ENCODE peak calls at places on chromosomes 12 and 14, in ten cellular contexts. A, X, O, I, N, Y, G, B, F and H are unnamed samples.

GRCh38 chr14:22190411-22191191 is 398.4 kb downstream of the DAD1 start:
- DNase-seq in A (no peak), X (no peak), O (no peak), I (no peak), N (no peak), Y (no peak), G (no peak), B (no peak), F (no peak), H (no peak)

GRCh38 chr12:120089796-120090195 is 26.8 kb downstream of the RAB35 start:
- DNase-seq in A (no peak), X (no peak), O (no peak), I (no peak), N (no peak), Y (no peak), G (no peak), B (no peak), F (no peak), H (no peak)

GRCh38 chr12:52907092-52907810 is 2.4 kb upstream of the KRT8 start:
- DNase-seq in A (peak), X (peak), O (no peak), I (peak), N (peak), Y (peak), G (peak), B (peak), F (peak), H (no peak)

GRCh38 chr14:24430143-24430681 is 458 bp downstream of the KHNYN start:
- DNase-seq in A (peak), X (peak), O (no peak), I (peak), N (peak), Y (peak), G (peak), B (peak), F (peak), H (peak)

GRCh38 chr14:64654072-64654899 is 49.9 kb upstream of the PLEKHG3 start:
- DNase-seq in A (peak), X (peak), O (no peak), I (no peak), N (peak), Y (no peak), G (no peak), B (no peak), F (peak), H (no peak)

GRCh38 chr12:3655331-3655900 is 97.5 kb downstream of the CRACR2A start:
- DNase-seq in A (no peak), X (peak), O (no peak), I (no peak), N (peak), Y (no peak), G (no peak), B (no peak), F (peak), H (no peak)

GRCh38 chr12:10385181-10385613 is 4.6 kb downstream of the KLRK1 start:
- DNase-seq in A (no peak), X (peak), O (no peak), I (no peak), N (no peak), Y (no peak), G (no peak), B (no peak), F (no peak), H (no peak)

GRCh38 chr14:104181761-104182530 is 43.6 kb downstream of the KIF26A start:
- DNase-seq in A (no peak), X (no peak), O (peak), I (no peak), N (no peak), Y (no peak), G (no peak), B (no peak), F (no peak), H (no peak)

GRCh38 chr12:16281157-16281556 is 3.7 kb upstream of the SLC15A5 start:
- DNase-seq in A (no peak), X (peak), O (no peak), I (no peak), N (no peak), Y (no peak), G (no peak), B (peak), F (no peak), H (no peak)

GRCh38 chr14:77007975-77008421 is 20.5 kb downstream of the IRF2BPL start:
- DNase-seq in A (peak), X (no peak), O (no peak), I (no peak), N (no peak), Y (peak), G (peak), B (no peak), F (peak), H (no peak)

GRCh38 chr14:95200404-95200803 is 43.1 kb upstream of the DICER1 start:
- DNase-seq in A (peak), X (no peak), O (no peak), I (no peak), N (no peak), Y (no peak), G (no peak), B (no peak), F (no peak), H (no peak)

GRCh38 chr14:84670801-84671200 is 859.1 kb upstream of the FLRT2 start:
- DNase-seq in A (no peak), X (no peak), O (no peak), I (no peak), N (no peak), Y (no peak), G (no peak), B (no peak), F (no peak), H (no peak)

GRCh38 chr12:65490193-65490592 is 211.7 kb downstream of the MSRB3 start:
- DNase-seq in A (no peak), X (no peak), O (no peak), I (no peak), N (peak), Y (no peak), G (no peak), B (no peak), F (no peak), H (no peak)

GRCh38 chr14:20690848-20691640 is 2.5 kb downstream of the ANG start:
- DNase-seq in A (peak), X (peak), O (peak), I (no peak), N (peak), Y (peak), G (peak), B (peak), F (peak), H (no peak)

GRCh38 chr14:45810152-45810872 is 557.3 kb upstream of the MIS18BP1 start:
- DNase-seq in A (no peak), X (no peak), O (no peak), I (no peak), N (no peak), Y (no peak), G (no peak), B (no peak), F (peak), H (no peak)

GRCh38 chr12:94560416-94561221 is 89.7 kb downstream of the TMCC3 start:
- DNase-seq in A (no peak), X (no peak), O (peak), I (no peak), N (peak), Y (no peak), G (no peak), B (peak), F (peak), H (peak)

GRCh38 chr12:9928607-9929006 is 3.6 kb downstream of the CLEC2A start:
- DNase-seq in A (no peak), X (no peak), O (no peak), I (no peak), N (no peak), Y (no peak), G (no peak), B (no peak), F (no peak), H (no peak)

GRCh38 chr14:96189288-96189711 is 15.3 kb upstream of the BDKRB2 start:
- DNase-seq in A (no peak), X (no peak), O (no peak), I (no peak), N (no peak), Y (no peak), G (no peak), B (no peak), F (no peak), H (no peak)

GRCh38 chr14:65179918-65180724 is 77.8 kb upstream of the MAX start:
- DNase-seq in A (peak), X (peak), O (peak), I (peak), N (peak), Y (no peak), G (peak), B (peak), F (no peak), H (peak)

GRCh38 chr12:101186291-101186690 is 23.7 kb downstream of the SLC5A8 start:
- DNase-seq in A (no peak), X (no peak), O (no peak), I (no peak), N (no peak), Y (no peak), G (no peak), B (no peak), F (peak), H (no peak)

GRCh38 chr14:103495854-103496253 is 26.8 kb downstream of the CKB start:
- DNase-seq in A (no peak), X (no peak), O (no peak), I (peak), N (no peak), Y (no peak), G (no peak), B (peak), F (no peak), H (no peak)

GRCh38 chr12:42510823-42511222 is 78.7 kb downstream of the PRICKLE1 start:
- DNase-seq in A (no peak), X (no peak), O (no peak), I (no peak), N (no peak), Y (no peak), G (no peak), B (no peak), F (no peak), H (no peak)

GRCh38 chr12:91367234-91367849 is 184.7 kb upstream of the DCN start:
- DNase-seq in A (no peak), X (peak), O (peak), I (no peak), N (peak), Y (no peak), G (no peak), B (no peak), F (peak), H (no peak)

GRCh38 chr12:65834146-65834935 is 10.1 kb downstream of the HMGA2 start:
- DNase-seq in A (no peak), X (no peak), O (no peak), I (no peak), N (no peak), Y (no peak), G (no peak), B (no peak), F (no peak), H (no peak)

GRCh38 chr12:6292606-6293005 is 17.9 kb upstream of the PLEKHG6 start:
- DNase-seq in A (no peak), X (peak), O (no peak), I (no peak), N (no peak), Y (no peak), G (no peak), B (no peak), F (no peak), H (no peak)

GRCh38 chr12:2633176-2633824 is 161.5 kb upstream of the FKBP4 start:
- DNase-seq in A (no peak), X (no peak), O (no peak), I (no peak), N (no peak), Y (no peak), G (no peak), B (no peak), F (no peak), H (no peak)

GRCh38 chr12:53676715-53677611 is 1.1 kb upstream of the ATP5MC2 start:
- DNase-seq in A (peak), X (no peak), O (no peak), I (peak), N (peak), Y (peak), G (peak), B (peak), F (no peak), H (peak)

GRCh38 chr14:26729851-26730250 is 132.0 kb upstream of the NOVA1 start:
- DNase-seq in A (no peak), X (no peak), O (no peak), I (no peak), N (no peak), Y (no peak), G (no peak), B (no peak), F (no peak), H (no peak)

GRCh38 chr14:77593501-77593911 is 22.9 kb downstream of the SPTLC2 start:
- DNase-seq in A (no peak), X (no peak), O (no peak), I (no peak), N (peak), Y (no peak), G (no peak), B (no peak), F (peak), H (no peak)

GRCh38 chr14:57747036-57747435 is 118.9 kb downstream of the SLC35F4 start:
- DNase-seq in A (peak), X (peak), O (peak), I (no peak), N (peak), Y (no peak), G (no peak), B (no peak), F (no peak), H (no peak)

GRCh38 chr12:45214739-45215418 is 1.0 kb upstream of the ANO6 start:
- DNase-seq in A (peak), X (no peak), O (no peak), I (no peak), N (peak), Y (no peak), G (peak), B (no peak), F (no peak), H (peak)

GRCh38 chr12:16407332-16407731 is 59.9 kb downstream of the MGST1 start:
- DNase-seq in A (peak), X (no peak), O (no peak), I (no peak), N (no peak), Y (no peak), G (no peak), B (no peak), F (peak), H (no peak)

GRCh38 chr12:108580531-108580930 is 17.4 kb downstream of the TMEM119 start:
- DNase-seq in A (peak), X (no peak), O (no peak), I (no peak), N (no peak), Y (no peak), G (peak), B (no peak), F (no peak), H (no peak)

GRCh38 chr14:33780035-33780434 is 170.8 kb downstream of the EGLN3 start:
- DNase-seq in A (no peak), X (no peak), O (no peak), I (no peak), N (no peak), Y (no peak), G (no peak), B (no peak), F (no peak), H (no peak)

GRCh38 chr12:109621271-109621671 is 47.7 kb downstream of the MVK start:
- DNase-seq in A (no peak), X (no peak), O (no peak), I (no peak), N (no peak), Y (no peak), G (no peak), B (no peak), F (no peak), H (no peak)

GRCh38 chr12:122979908-122980191 is 631 bp upstream of the ARL6IP4 start:
- DNase-seq in A (no peak), X (no peak), O (no peak), I (no peak), N (no peak), Y (no peak), G (no peak), B (no peak), F (no peak), H (no peak)

GRCh38 chr12:122981036-122981471 is 573 bp downstream of the ARL6IP4 start:
- DNase-seq in A (no peak), X (no peak), O (no peak), I (peak), N (peak), Y (no peak), G (no peak), B (no peak), F (peak), H (peak)

GRCh38 chr12:122979001-122979907 is 1.2 kb upstream of the ARL6IP4 start:
- DNase-seq in A (no peak), X (no peak), O (no peak), I (peak), N (no peak), Y (no peak), G (peak), B (no peak), F (no peak), H (no peak)

GRCh38 chr12:122981587-122982493 is 1.4 kb downstream of the ARL6IP4 start:
- DNase-seq in A (no peak), X (no peak), O (no peak), I (peak), N (no peak), Y (no peak), G (no peak), B (no peak), F (no peak), H (no peak)

GRCh38 chr12:122980192-122981035 is at the start of gene ARL6IP4:
- DNase-seq in A (peak), X (peak), O (no peak), I (peak), N (peak), Y (peak), G (peak), B (peak), F (peak), H (peak)
- TF ChIP-seq POLR2A in A (peak), X (peak), O (no peak), I (no peak), N (peak), Y (no peak), G (peak), B (peak), F (peak), H (peak)

GRCh38 chr12:92949466-92949865 is 20.4 kb upstream of the EEA1 start:
- DNase-seq in A (no peak), X (no peak), O (no peak), I (no peak), N (no peak), Y (no peak), G (no peak), B (no peak), F (no peak), H (no peak)

GRCh38 chr12:92951006-92951405 is 21.9 kb upstream of the EEA1 start:
- DNase-seq in A (no peak), X (no peak), O (no peak), I (no peak), N (no peak), Y (no peak), G (no peak), B (no peak), F (no peak), H (no peak)

GRCh38 chr12:92953747-92954146 is 24.7 kb upstream of the EEA1 start:
- DNase-seq in A (no peak), X (no peak), O (no peak), I (no peak), N (no peak), Y (no peak), G (no peak), B (no peak), F (peak), H (no peak)

GRCh38 chr12:92950011-92950410 is 20.9 kb upstream of the EEA1 start:
- DNase-seq in A (no peak), X (no peak), O (no peak), I (no peak), N (no peak), Y (no peak), G (no peak), B (no peak), F (no peak), H (no peak)

DNA sequence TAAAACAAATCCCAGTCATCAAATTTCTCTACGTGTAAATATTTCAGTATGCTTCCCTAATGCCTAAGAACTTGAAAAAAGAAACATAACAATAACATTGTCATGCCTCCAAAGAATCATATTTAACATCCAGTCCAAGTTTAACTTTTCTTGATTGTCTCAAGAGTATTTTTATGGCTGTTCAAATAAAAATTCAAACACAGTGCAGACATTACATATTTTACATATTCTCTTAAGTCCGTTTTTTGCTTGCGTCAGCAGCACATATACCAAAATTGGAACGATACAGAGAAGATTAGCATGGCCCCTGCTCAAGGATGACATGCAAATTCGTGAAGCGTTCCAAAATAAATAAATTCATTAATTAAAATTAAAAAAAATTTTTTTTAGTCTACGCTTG is 23.3 kb upstream of the EEA1 start:
- DNase-seq in A (no peak), X (no peak), O (no peak), I (no peak), N (no peak), Y (no peak), G (no peak), B (no peak), F (no peak), H (no peak)
- TF ChIP-seq CTCF in A (no peak), X (no peak), O (no peak), I (no peak), N (no peak), Y (no peak), G (no peak), B (no peak), F (no peak), H (no peak)

GRCh38 chr14:102080183-102081080 is 6.4 kb downstream of the HSP90AA1 start:
- DNase-seq in A (no peak), X (no peak), O (no peak), I (no peak), N (no peak), Y (no peak), G (no peak), B (no peak), F (no peak), H (no peak)
- TF ChIP-seq POLR2A in A (no peak), X (no peak), O (no peak), I (no peak), N (no peak), Y (no peak), G (no peak), B (no peak), F (no peak), H (no peak)

GRCh38 chr12:27015730-27016076 is 1.5 kb upstream of the TM7SF3 start:
- DNase-seq in A (no peak), X (peak), O (peak), I (no peak), N (peak), Y (no peak), G (no peak), B (no peak), F (peak), H (no peak)
- TF ChIP-seq CTCF in A (peak), X (peak), O (peak), I (peak), N (peak), Y (peak), G (peak), B (peak), F (peak), H (no peak)

GRCh38 chr14:74510955-74511354 is 17.4 kb downstream of the ISCA2 start:
- DNase-seq in A (no peak), X (peak), O (no peak), I (peak), N (peak), Y (no peak), G (no peak), B (no peak), F (no peak), H (no peak)

GRCh38 chr14:74510211-74510931 is 16.8 kb downstream of the ISCA2 start:
- DNase-seq in A (no peak), X (no peak), O (no peak), I (peak), N (no peak), Y (no peak), G (peak), B (no peak), F (no peak), H (peak)

GRCh38 chr14:74508292-74508731 is 14.7 kb downstream of the ISCA2 start:
- DNase-seq in A (no peak), X (peak), O (no peak), I (no peak), N (no peak), Y (no peak), G (no peak), B (peak), F (peak), H (peak)

GRCh38 chr14:74508844-74509428 is 15.4 kb downstream of the ISCA2 start:
- DNase-seq in A (no peak), X (no peak), O (no peak), I (no peak), N (no peak), Y (no peak), G (no peak), B (peak), F (no peak), H (no peak)

DNA sequence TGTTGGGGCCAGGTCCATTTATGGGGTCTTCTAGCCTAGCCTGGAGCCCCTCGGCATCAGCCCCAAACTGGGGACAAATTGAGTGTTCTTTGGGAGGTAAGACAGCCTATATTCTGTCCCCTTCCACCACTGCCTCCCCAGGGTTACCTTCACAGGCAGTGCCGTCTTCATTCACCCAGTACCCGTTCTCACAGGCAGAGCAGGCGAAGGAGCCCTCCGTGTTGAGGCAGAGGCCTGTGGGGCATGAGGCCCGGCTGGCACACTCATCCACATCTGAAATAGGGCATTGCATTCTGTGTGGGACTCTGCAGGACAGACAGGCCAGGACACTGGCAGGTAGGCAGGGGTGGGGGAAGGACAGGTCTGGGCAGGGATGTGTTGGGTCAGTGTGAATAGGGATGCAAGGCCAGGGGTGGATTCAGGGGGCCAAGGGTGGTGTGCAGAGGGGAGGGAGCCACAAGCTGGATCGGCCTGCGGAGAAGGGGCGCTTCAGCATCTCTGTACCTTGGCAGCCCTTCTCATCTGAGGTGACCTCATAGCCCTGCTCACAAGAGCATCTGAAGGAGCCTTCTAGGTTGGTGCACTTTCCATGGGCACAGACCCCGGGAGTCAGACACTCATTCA is 16.1 kb downstream of the ISCA2 start:
- DNase-seq in A (no peak), X (no peak), O (no peak), I (peak), N (no peak), Y (no peak), G (peak), B (no peak), F (no peak), H (no peak)
- TF ChIP-seq POLR2A in A (no peak), X (no peak), O (no peak), I (no peak), N (no peak), Y (no peak), G (no peak), B (no peak), F (no peak), H (no peak)